ENCODE peak calls at places on chromosomes 12 and 14, in ten cellular contexts. One of them, this sample, is unnamed.

GRCh38 chr12:28925726-28926376 is 223.2 kb upstream of the FAR2 start:
- DNase-seq in GM12864: no peak
- DNase-seq in hypothalamus: no peak
- DNase-seq in C1 segment of cervical spinal cord: no peak
- DNase-seq in hippocampal formation: no peak
- DNase-seq in nephron progenitor cell: no peak
- DNase-seq in lower lobe of right lung: no peak
- DNase-seq in effector CD8-positive, alpha-beta T cell: no peak
- DNase-seq in SW480: no peak
- DNase-seq in activated effector memory CD4-positive, alpha-beta T cell treated with anti-CD3 and anti-CD28 coated beads, Interleukin-2, amount 50 U/mL, for 16 hours: no peak
- DNase-seq in this sample: no peak

GRCh38 chr12:106144847-106145246 is 6.1 kb upstream of the NUAK1 start:
- DNase-seq in GM12864: no peak
- DNase-seq in hypothalamus: no peak
- DNase-seq in C1 segment of cervical spinal cord: no peak
- DNase-seq in hippocampal formation: no peak
- DNase-seq in nephron progenitor cell: no peak
- DNase-seq in lower lobe of right lung: no peak
- DNase-seq in effector CD8-positive, alpha-beta T cell: no peak
- DNase-seq in SW480: no peak
- DNase-seq in activated effector memory CD4-positive, alpha-beta T cell treated with anti-CD3 and anti-CD28 coated beads, Interleukin-2, amount 50 U/mL, for 16 hours: no peak
- DNase-seq in this sample: no peak

GRCh38 chr12:51270067-51270846 is at the start of gene SMAGP:
- DNase-seq in GM12864: no peak
- DNase-seq in hypothalamus: no peak
- DNase-seq in C1 segment of cervical spinal cord: no peak
- DNase-seq in hippocampal formation: no peak
- DNase-seq in nephron progenitor cell: peak
- DNase-seq in lower lobe of right lung: peak
- DNase-seq in effector CD8-positive, alpha-beta T cell: peak
- DNase-seq in SW480: peak
- DNase-seq in activated effector memory CD4-positive, alpha-beta T cell treated with anti-CD3 and anti-CD28 coated beads, Interleukin-2, amount 50 U/mL, for 16 hours: peak
- DNase-seq in this sample: no peak

GRCh38 chr14:93959239-93960107 is 16.9 kb downstream of the ASB2 start:
- DNase-seq in GM12864: peak
- DNase-seq in hypothalamus: no peak
- DNase-seq in C1 segment of cervical spinal cord: no peak
- DNase-seq in hippocampal formation: no peak
- DNase-seq in nephron progenitor cell: no peak
- DNase-seq in lower lobe of right lung: peak
- DNase-seq in effector CD8-positive, alpha-beta T cell: peak
- DNase-seq in SW480: peak
- DNase-seq in activated effector memory CD4-positive, alpha-beta T cell treated with anti-CD3 and anti-CD28 coated beads, Interleukin-2, amount 50 U/mL, for 16 hours: peak
- DNase-seq in this sample: no peak

GRCh38 chr14:75126679-75127473 is at the start of gene NEK9:
- DNase-seq in GM12864: peak
- DNase-seq in hypothalamus: peak
- DNase-seq in C1 segment of cervical spinal cord: peak
- DNase-seq in hippocampal formation: peak
- DNase-seq in nephron progenitor cell: peak
- DNase-seq in lower lobe of right lung: peak
- DNase-seq in effector CD8-positive, alpha-beta T cell: peak
- DNase-seq in SW480: peak
- DNase-seq in activated effector memory CD4-positive, alpha-beta T cell treated with anti-CD3 and anti-CD28 coated beads, Interleukin-2, amount 50 U/mL, for 16 hours: peak
- DNase-seq in this sample: peak

GRCh38 chr12:13278249-13278787 is 81.8 kb downstream of the EMP1 start:
- DNase-seq in GM12864: no peak
- DNase-seq in hypothalamus: peak
- DNase-seq in C1 segment of cervical spinal cord: peak
- DNase-seq in hippocampal formation: peak
- DNase-seq in nephron progenitor cell: peak
- DNase-seq in lower lobe of right lung: peak
- DNase-seq in effector CD8-positive, alpha-beta T cell: peak
- DNase-seq in SW480: peak
- DNase-seq in activated effector memory CD4-positive, alpha-beta T cell treated with anti-CD3 and anti-CD28 coated beads, Interleukin-2, amount 50 U/mL, for 16 hours: peak
- DNase-seq in this sample: peak

GRCh38 chr14:49940805-49941421 is 48.0 kb downstream of the ARF6 start:
- DNase-seq in GM12864: no peak
- DNase-seq in hypothalamus: no peak
- DNase-seq in C1 segment of cervical spinal cord: no peak
- DNase-seq in hippocampal formation: no peak
- DNase-seq in nephron progenitor cell: no peak
- DNase-seq in lower lobe of right lung: no peak
- DNase-seq in effector CD8-positive, alpha-beta T cell: no peak
- DNase-seq in SW480: no peak
- DNase-seq in activated effector memory CD4-positive, alpha-beta T cell treated with anti-CD3 and anti-CD28 coated beads, Interleukin-2, amount 50 U/mL, for 16 hours: no peak
- DNase-seq in this sample: no peak

GRCh38 chr14:94009767-94010166 is 12.7 kb downstream of the CCDC197 start:
- DNase-seq in GM12864: no peak
- DNase-seq in hypothalamus: no peak
- DNase-seq in C1 segment of cervical spinal cord: no peak
- DNase-seq in hippocampal formation: no peak
- DNase-seq in nephron progenitor cell: no peak
- DNase-seq in lower lobe of right lung: no peak
- DNase-seq in effector CD8-positive, alpha-beta T cell: no peak
- DNase-seq in SW480: peak
- DNase-seq in activated effector memory CD4-positive, alpha-beta T cell treated with anti-CD3 and anti-CD28 coated beads, Interleukin-2, amount 50 U/mL, for 16 hours: no peak
- DNase-seq in this sample: peak

GRCh38 chr12:22494319-22494718 is 50.0 kb downstream of the C2CD5 start:
- DNase-seq in GM12864: no peak
- DNase-seq in hypothalamus: no peak
- DNase-seq in C1 segment of cervical spinal cord: no peak
- DNase-seq in hippocampal formation: no peak
- DNase-seq in nephron progenitor cell: no peak
- DNase-seq in lower lobe of right lung: no peak
- DNase-seq in effector CD8-positive, alpha-beta T cell: no peak
- DNase-seq in SW480: no peak
- DNase-seq in activated effector memory CD4-positive, alpha-beta T cell treated with anti-CD3 and anti-CD28 coated beads, Interleukin-2, amount 50 U/mL, for 16 hours: no peak
- DNase-seq in this sample: no peak

GRCh38 chr12:113333877-113334785 is 778 bp downstream of the SLC8B1 start:
- DNase-seq in GM12864: no peak
- DNase-seq in hypothalamus: no peak
- DNase-seq in C1 segment of cervical spinal cord: no peak
- DNase-seq in hippocampal formation: peak
- DNase-seq in nephron progenitor cell: no peak
- DNase-seq in lower lobe of right lung: peak
- DNase-seq in effector CD8-positive, alpha-beta T cell: no peak
- DNase-seq in SW480: no peak
- DNase-seq in activated effector memory CD4-positive, alpha-beta T cell treated with anti-CD3 and anti-CD28 coated beads, Interleukin-2, amount 50 U/mL, for 16 hours: no peak
- DNase-seq in this sample: no peak

GRCh38 chr12:57276935-57277563 is 26.1 kb upstream of the STAC3 start:
- DNase-seq in GM12864: no peak
- DNase-seq in hypothalamus: no peak
- DNase-seq in C1 segment of cervical spinal cord: no peak
- DNase-seq in hippocampal formation: no peak
- DNase-seq in nephron progenitor cell: no peak
- DNase-seq in lower lobe of right lung: no peak
- DNase-seq in effector CD8-positive, alpha-beta T cell: no peak
- DNase-seq in SW480: peak
- DNase-seq in activated effector memory CD4-positive, alpha-beta T cell treated with anti-CD3 and anti-CD28 coated beads, Interleukin-2, amount 50 U/mL, for 16 hours: no peak
- DNase-seq in this sample: no peak

GRCh38 chr12:52308807-52309425 is 12.3 kb downstream of the KRT83 start:
- DNase-seq in GM12864: no peak
- DNase-seq in hypothalamus: no peak
- DNase-seq in C1 segment of cervical spinal cord: no peak
- DNase-seq in hippocampal formation: no peak
- DNase-seq in nephron progenitor cell: no peak
- DNase-seq in lower lobe of right lung: no peak
- DNase-seq in effector CD8-positive, alpha-beta T cell: no peak
- DNase-seq in SW480: no peak
- DNase-seq in activated effector memory CD4-positive, alpha-beta T cell treated with anti-CD3 and anti-CD28 coated beads, Interleukin-2, amount 50 U/mL, for 16 hours: no peak
- DNase-seq in this sample: no peak

GRCh38 chr14:59438148-59438766 is 26.9 kb downstream of the GPR135 start:
- DNase-seq in GM12864: no peak
- DNase-seq in hypothalamus: no peak
- DNase-seq in C1 segment of cervical spinal cord: no peak
- DNase-seq in hippocampal formation: no peak
- DNase-seq in nephron progenitor cell: no peak
- DNase-seq in lower lobe of right lung: no peak
- DNase-seq in effector CD8-positive, alpha-beta T cell: no peak
- DNase-seq in SW480: peak
- DNase-seq in activated effector memory CD4-positive, alpha-beta T cell treated with anti-CD3 and anti-CD28 coated beads, Interleukin-2, amount 50 U/mL, for 16 hours: no peak
- DNase-seq in this sample: no peak

GRCh38 chr14:104551851-104552737 is 27.5 kb upstream of the C14orf180 start:
- DNase-seq in GM12864: no peak
- DNase-seq in hypothalamus: no peak
- DNase-seq in C1 segment of cervical spinal cord: no peak
- DNase-seq in hippocampal formation: no peak
- DNase-seq in nephron progenitor cell: no peak
- DNase-seq in lower lobe of right lung: peak
- DNase-seq in effector CD8-positive, alpha-beta T cell: no peak
- DNase-seq in SW480: no peak
- DNase-seq in activated effector memory CD4-positive, alpha-beta T cell treated with anti-CD3 and anti-CD28 coated beads, Interleukin-2, amount 50 U/mL, for 16 hours: peak
- DNase-seq in this sample: no peak

GRCh38 chr12:47942327-47943230 is 20.8 kb upstream of the TMEM106C start:
- DNase-seq in GM12864: no peak
- DNase-seq in hypothalamus: no peak
- DNase-seq in C1 segment of cervical spinal cord: no peak
- DNase-seq in hippocampal formation: no peak
- DNase-seq in nephron progenitor cell: peak
- DNase-seq in lower lobe of right lung: no peak
- DNase-seq in effector CD8-positive, alpha-beta T cell: peak
- DNase-seq in SW480: no peak
- DNase-seq in activated effector memory CD4-positive, alpha-beta T cell treated with anti-CD3 and anti-CD28 coated beads, Interleukin-2, amount 50 U/mL, for 16 hours: peak
- DNase-seq in this sample: no peak

GRCh38 chr12:53006810-53007742 is 820 bp downstream of the EIF4B start:
- DNase-seq in GM12864: peak
- DNase-seq in hypothalamus: peak
- DNase-seq in C1 segment of cervical spinal cord: peak
- DNase-seq in hippocampal formation: peak
- DNase-seq in nephron progenitor cell: peak
- DNase-seq in lower lobe of right lung: peak
- DNase-seq in effector CD8-positive, alpha-beta T cell: peak
- DNase-seq in SW480: peak
- DNase-seq in activated effector memory CD4-positive, alpha-beta T cell treated with anti-CD3 and anti-CD28 coated beads, Interleukin-2, amount 50 U/mL, for 16 hours: peak
- DNase-seq in this sample: peak

GRCh38 chr12:57836442-57837375 is 9.8 kb downstream of the CTDSP2 start:
- DNase-seq in GM12864: no peak
- DNase-seq in hypothalamus: peak
- DNase-seq in C1 segment of cervical spinal cord: peak
- DNase-seq in hippocampal formation: peak
- DNase-seq in nephron progenitor cell: peak
- DNase-seq in lower lobe of right lung: no peak
- DNase-seq in effector CD8-positive, alpha-beta T cell: no peak
- DNase-seq in SW480: no peak
- DNase-seq in activated effector memory CD4-positive, alpha-beta T cell treated with anti-CD3 and anti-CD28 coated beads, Interleukin-2, amount 50 U/mL, for 16 hours: peak
- DNase-seq in this sample: no peak

GRCh38 chr14:104601786-104602185 is 2.8 kb downstream of the TMEM179 start:
- DNase-seq in GM12864: no peak
- DNase-seq in hypothalamus: no peak
- DNase-seq in C1 segment of cervical spinal cord: no peak
- DNase-seq in hippocampal formation: no peak
- DNase-seq in nephron progenitor cell: no peak
- DNase-seq in lower lobe of right lung: peak
- DNase-seq in effector CD8-positive, alpha-beta T cell: no peak
- DNase-seq in SW480: no peak
- DNase-seq in activated effector memory CD4-positive, alpha-beta T cell treated with anti-CD3 and anti-CD28 coated beads, Interleukin-2, amount 50 U/mL, for 16 hours: no peak
- DNase-seq in this sample: no peak

GRCh38 chr12:38906482-38907170 is 1.2 kb upstream of the CPNE8 start:
- DNase-seq in GM12864: peak
- DNase-seq in hypothalamus: peak
- DNase-seq in C1 segment of cervical spinal cord: peak
- DNase-seq in hippocampal formation: peak
- DNase-seq in nephron progenitor cell: peak
- DNase-seq in lower lobe of right lung: peak
- DNase-seq in effector CD8-positive, alpha-beta T cell: no peak
- DNase-seq in SW480: peak
- DNase-seq in activated effector memory CD4-positive, alpha-beta T cell treated with anti-CD3 and anti-CD28 coated beads, Interleukin-2, amount 50 U/mL, for 16 hours: peak
- DNase-seq in this sample: no peak

GRCh38 chr12:278046-278445 is 15.4 kb upstream of the SLC6A13 start:
- DNase-seq in GM12864: no peak
- DNase-seq in hypothalamus: no peak
- DNase-seq in C1 segment of cervical spinal cord: no peak
- DNase-seq in hippocampal formation: no peak
- DNase-seq in nephron progenitor cell: no peak
- DNase-seq in lower lobe of right lung: no peak
- DNase-seq in effector CD8-positive, alpha-beta T cell: no peak
- DNase-seq in SW480: no peak
- DNase-seq in activated effector memory CD4-positive, alpha-beta T cell treated with anti-CD3 and anti-CD28 coated beads, Interleukin-2, amount 50 U/mL, for 16 hours: no peak
- DNase-seq in this sample: no peak

GRCh38 chr14:36981832-36982528 is 190.4 kb downstream of the SLC25A21 start:
- DNase-seq in GM12864: no peak
- DNase-seq in hypothalamus: no peak
- DNase-seq in C1 segment of cervical spinal cord: no peak
- DNase-seq in hippocampal formation: no peak
- DNase-seq in nephron progenitor cell: no peak
- DNase-seq in lower lobe of right lung: no peak
- DNase-seq in effector CD8-positive, alpha-beta T cell: no peak
- DNase-seq in SW480: no peak
- DNase-seq in activated effector memory CD4-positive, alpha-beta T cell treated with anti-CD3 and anti-CD28 coated beads, Interleukin-2, amount 50 U/mL, for 16 hours: no peak
- DNase-seq in this sample: no peak

GRCh38 chr12:93425736-93426363 is 15.9 kb downstream of the UBE2N start:
- DNase-seq in GM12864: no peak
- DNase-seq in hypothalamus: no peak
- DNase-seq in C1 segment of cervical spinal cord: no peak
- DNase-seq in hippocampal formation: no peak
- DNase-seq in nephron progenitor cell: no peak
- DNase-seq in lower lobe of right lung: no peak
- DNase-seq in effector CD8-positive, alpha-beta T cell: no peak
- DNase-seq in SW480: no peak
- DNase-seq in activated effector memory CD4-positive, alpha-beta T cell treated with anti-CD3 and anti-CD28 coated beads, Interleukin-2, amount 50 U/mL, for 16 hours: no peak
- DNase-seq in this sample: no peak

GRCh38 chr12:121839993-121840761 is 18.5 kb downstream of the HPD start:
- DNase-seq in GM12864: no peak
- DNase-seq in hypothalamus: no peak
- DNase-seq in C1 segment of cervical spinal cord: no peak
- DNase-seq in hippocampal formation: no peak
- DNase-seq in nephron progenitor cell: no peak
- DNase-seq in lower lobe of right lung: peak
- DNase-seq in effector CD8-positive, alpha-beta T cell: no peak
- DNase-seq in SW480: no peak
- DNase-seq in activated effector memory CD4-positive, alpha-beta T cell treated with anti-CD3 and anti-CD28 coated beads, Interleukin-2, amount 50 U/mL, for 16 hours: no peak
- DNase-seq in this sample: no peak

GRCh38 chr14:60250318-60251035 is 1.5 kb downstream of the PPM1A start:
- DNase-seq in GM12864: no peak
- DNase-seq in hypothalamus: no peak
- DNase-seq in C1 segment of cervical spinal cord: no peak
- DNase-seq in hippocampal formation: no peak
- DNase-seq in nephron progenitor cell: peak
- DNase-seq in lower lobe of right lung: no peak
- DNase-seq in effector CD8-positive, alpha-beta T cell: no peak
- DNase-seq in SW480: peak
- DNase-seq in activated effector memory CD4-positive, alpha-beta T cell treated with anti-CD3 and anti-CD28 coated beads, Interleukin-2, amount 50 U/mL, for 16 hours: no peak
- DNase-seq in this sample: peak

GRCh38 chr12:96982671-96983070 is 75.6 kb downstream of the NEDD1 start:
- DNase-seq in GM12864: no peak
- DNase-seq in hypothalamus: no peak
- DNase-seq in C1 segment of cervical spinal cord: no peak
- DNase-seq in hippocampal formation: no peak
- DNase-seq in nephron progenitor cell: no peak
- DNase-seq in lower lobe of right lung: no peak
- DNase-seq in effector CD8-positive, alpha-beta T cell: no peak
- DNase-seq in SW480: no peak
- DNase-seq in activated effector memory CD4-positive, alpha-beta T cell treated with anti-CD3 and anti-CD28 coated beads, Interleukin-2, amount 50 U/mL, for 16 hours: no peak
- DNase-seq in this sample: no peak

GRCh38 chr14:89958966-89959365 is 3.2 kb downstream of the TDP1 start:
- DNase-seq in GM12864: no peak
- DNase-seq in hypothalamus: no peak
- DNase-seq in C1 segment of cervical spinal cord: no peak
- DNase-seq in hippocampal formation: no peak
- DNase-seq in nephron progenitor cell: no peak
- DNase-seq in lower lobe of right lung: no peak
- DNase-seq in effector CD8-positive, alpha-beta T cell: no peak
- DNase-seq in SW480: no peak
- DNase-seq in activated effector memory CD4-positive, alpha-beta T cell treated with anti-CD3 and anti-CD28 coated beads, Interleukin-2, amount 50 U/mL, for 16 hours: no peak
- DNase-seq in this sample: no peak

GRCh38 chr12:1776139-1776975 is 44.0 kb upstream of the LRTM2 start:
- DNase-seq in GM12864: no peak
- DNase-seq in hypothalamus: no peak
- DNase-seq in C1 segment of cervical spinal cord: no peak
- DNase-seq in hippocampal formation: no peak
- DNase-seq in nephron progenitor cell: no peak
- DNase-seq in lower lobe of right lung: no peak
- DNase-seq in effector CD8-positive, alpha-beta T cell: no peak
- DNase-seq in SW480: no peak
- DNase-seq in activated effector memory CD4-positive, alpha-beta T cell treated with anti-CD3 and anti-CD28 coated beads, Interleukin-2, amount 50 U/mL, for 16 hours: no peak
- DNase-seq in this sample: no peak

GRCh38 chr12:82728710-82729109 is 42.0 kb downstream of the TMTC2 start:
- DNase-seq in GM12864: no peak
- DNase-seq in hypothalamus: no peak
- DNase-seq in C1 segment of cervical spinal cord: no peak
- DNase-seq in hippocampal formation: no peak
- DNase-seq in nephron progenitor cell: no peak
- DNase-seq in lower lobe of right lung: no peak
- DNase-seq in effector CD8-positive, alpha-beta T cell: no peak
- DNase-seq in SW480: no peak
- DNase-seq in activated effector memory CD4-positive, alpha-beta T cell treated with anti-CD3 and anti-CD28 coated beads, Interleukin-2, amount 50 U/mL, for 16 hours: no peak
- DNase-seq in this sample: no peak